ENCODE peak calls at places on chromosomes 4 and X, in six cellular contexts. P, N, O, Y, R and Q are unnamed samples.
A peak's percentile ranks its signal among the peaks of the same experiment; 100 is the strongest.

GRCh38 chrX:75335127-75335458 is 61.2 kb downstream of the UPRT start:
- DNase-seq in N (no peak), O (no peak), Y (no peak), P (no peak), R (no peak), Q (no peak)

GRCh38 chr4:25913056-25913850 is 767 bp upstream of the SMIM20 start:
- DNase-seq in P (peak; percentile 10), R (peak; percentile 9), O (no peak), Y (peak; percentile 51), N (peak; percentile 18), Q (peak; percentile 87)

GRCh38 chrX:27336466-27337091 is 126.6 kb downstream of the PPP4R3C start:
- DNase-seq in Y (peak; percentile 53), O (no peak), R (peak; percentile 8), P (peak; percentile 15), N (no peak), Q (peak; percentile 40)

GRCh38 chr4:83112678-83113428 is 1.7 kb downstream of the PLAC8 start:
- DNase-seq in O (no peak), P (peak; percentile 45), R (peak; percentile 16), N (peak; percentile 15), Y (peak; percentile 33), Q (no peak)

GRCh38 chrX:140507223-140507981 is 2.5 kb upstream of the SOX3 start:
- DNase-seq in R (no peak), O (no peak), P (no peak), Y (no peak), N (no peak), Q (peak; percentile 44)

GRCh38 chrX:138756234-138756633 is 44.7 kb upstream of the FGF13 start:
- DNase-seq in P (peak; percentile 2), Y (peak; percentile 67), R (no peak), N (no peak), O (no peak), Q (peak; percentile 73)

GRCh38 chr4:156773648-156774357 is 197.8 kb downstream of the PDGFC start:
- DNase-seq in Y (no peak), N (no peak), P (peak; percentile 54), O (no peak), R (no peak), Q (no peak)

GRCh38 chrX:13876652-13877051 is 59.8 kb upstream of the GPM6B start:
- DNase-seq in P (peak; percentile 68), R (no peak), N (no peak), Y (no peak), O (no peak), Q (no peak)

GRCh38 chr4:76195326-76195725 is 18.3 kb downstream of the SCARB2 start:
- DNase-seq in P (no peak), Y (no peak), R (no peak), N (no peak), O (no peak), Q (no peak)

GRCh38 chr4:5050520-5050955 is 742 bp upstream of the STK32B start:
- DNase-seq in R (no peak), Y (peak; percentile 91), O (peak; percentile 41), N (no peak), P (peak; percentile 60), Q (peak; percentile 91)

GRCh38 chr4:81930506-81931238 is 443.1 kb downstream of the HNRNPD start:
- DNase-seq in N (no peak), P (no peak), Y (no peak), O (no peak), R (no peak), Q (no peak)

GRCh38 chr4:110361921-110362320 is 114.0 kb upstream of the ENPEP start:
- DNase-seq in O (no peak), N (no peak), P (peak; percentile 96), Y (no peak), R (no peak), Q (no peak)

GRCh38 chrX:7542566-7542965 is 300.4 kb upstream of the VCX start:
- DNase-seq in R (no peak), O (no peak), N (no peak), P (no peak), Y (no peak), Q (no peak)

GRCh38 chr4:10243856-10244255 is 127.3 kb upstream of the WDR1 start:
- DNase-seq in Y (no peak), O (no peak), N (no peak), R (no peak), P (no peak), Q (no peak)

GRCh38 chrX:13360146-13360545 is 40.3 kb upstream of the ATXN3L start:
- DNase-seq in P (no peak), N (no peak), Y (no peak), O (no peak), R (no peak), Q (no peak)

GRCh38 chr4:90572996-90573395 is 445.8 kb downstream of the CCSER1 start:
- DNase-seq in O (no peak), Y (no peak), P (no peak), N (no peak), R (no peak), Q (no peak)

GRCh38 chr4:53987761-53988171 is 76.6 kb downstream of the CHIC2 start:
- DNase-seq in P (peak; percentile 61), O (peak; percentile 38), Y (no peak), N (no peak), R (no peak), Q (no peak)

GRCh38 chr4:2449511-2450392 is 19.2 kb upstream of the RNF4 start:
- DNase-seq in O (no peak), Y (no peak), P (no peak), R (no peak), N (no peak), Q (no peak)

GRCh38 chrX:68830486-68831404 is 1.9 kb downstream of the EFNB1 start:
- DNase-seq in N (no peak), Y (no peak), R (no peak), P (no peak), O (no peak), Q (no peak)

GRCh38 chr4:100778431-100778830 is 260.6 kb upstream of the EMCN start:
- DNase-seq in P (no peak), R (no peak), N (no peak), O (no peak), Y (no peak), Q (no peak)

GRCh38 chr4:94519925-94520789 is 68.4 kb downstream of the PDLIM5 start:
- DNase-seq in R (no peak), N (no peak), Y (no peak), P (no peak), O (no peak), Q (no peak)

GRCh38 chrX:46326161-46326560 is 219.1 kb downstream of the ZNF674 start:
- DNase-seq in P (peak; percentile 12), Y (peak; percentile 31), R (no peak), N (no peak), O (no peak), Q (no peak)

GRCh38 chr4:146981651-146982050 is 36.0 kb upstream of the TTC29 start:
- DNase-seq in Y (no peak), N (no peak), R (no peak), P (peak; percentile 40), O (no peak), Q (peak; percentile 84)

GRCh38 chr4:101178731-101179130 is 168.6 kb downstream of the PPP3CA start:
- DNase-seq in P (peak; percentile 23), N (no peak), R (no peak), O (no peak), Y (no peak), Q (no peak)

GRCh38 chrX:96756491-96756890 is 71.8 kb downstream of the DIAPH2 start:
- DNase-seq in P (no peak), Y (no peak), R (no peak), O (no peak), N (no peak), Q (no peak)

GRCh38 chrX:96752776-96753175 is 68.1 kb downstream of the DIAPH2 start:
- DNase-seq in R (no peak), Y (no peak), O (no peak), P (no peak), N (no peak), Q (no peak)

GRCh38 chrX:96753230-96753629 is 68.6 kb downstream of the DIAPH2 start:
- DNase-seq in N (no peak), P (no peak), Y (no peak), R (no peak), O (no peak), Q (no peak)
- TF ChIP-seq CTCF in N (no peak), P (no peak), Y (no peak), R (no peak), O (no peak), Q (no peak)

GRCh38 chr4:62161446-62161845 is 961.3 kb downstream of the ADGRL3 start:
- DNase-seq in O (no peak), N (no peak), Y (no peak), R (no peak), P (no peak), Q (no peak)

GRCh38 chr4:62159306-62159705 is 959.2 kb downstream of the ADGRL3 start:
- DNase-seq in O (no peak), P (no peak), Y (no peak), R (no peak), N (no peak), Q (no peak)

GRCh38 chr4:62159876-62160275 is 959.8 kb downstream of the ADGRL3 start:
- DNase-seq in P (no peak), N (no peak), O (no peak), Y (no peak), R (no peak), Q (no peak)

GRCh38 chr4:62162606-62163005 is 962.5 kb downstream of the ADGRL3 start:
- DNase-seq in P (no peak), R (no peak), O (no peak), Y (peak; percentile 51), N (no peak), Q (no peak)
- TF ChIP-seq CTCF in P (no peak), R (no peak), O (no peak), Y (peak; percentile 49), N (no peak), Q (no peak)

GRCh38 chrX:112113460-112113859 is 30.9 kb upstream of the TRPC5 start:
- DNase-seq in P (no peak), O (no peak), R (no peak), Y (no peak), N (no peak), Q (no peak)
- TF ChIP-seq CTCF in P (no peak), O (no peak), R (no peak), Y (no peak), N (no peak), Q (no peak)

GRCh38 chrX:9339603-9340569 is 125.0 kb upstream of the TBL1X start:
- DNase-seq in O (no peak), R (peak; percentile 47), P (no peak), Y (no peak), N (no peak), Q (no peak)

GRCh38 chrX:9343971-9344370 is 120.9 kb upstream of the TBL1X start:
- DNase-seq in O (no peak), Y (no peak), P (no peak), R (no peak), N (no peak), Q (no peak)

GRCh38 chrX:9342581-9343051 is 122.2 kb upstream of the TBL1X start:
- DNase-seq in P (peak; percentile 69), R (peak; percentile 48), Y (peak; percentile 84), N (no peak), O (no peak), Q (peak; percentile 85)

GRCh38 chrX:9340619-9341304 is 124.1 kb upstream of the TBL1X start:
- DNase-seq in N (no peak), Y (peak; percentile 27), R (peak; percentile 41), O (no peak), P (no peak), Q (peak; percentile 27)

GRCh38 chrX:9341305-9342201 is 123.3 kb upstream of the TBL1X start:
- DNase-seq in O (no peak), Y (peak; percentile 50), N (no peak), P (no peak), R (peak; percentile 51), Q (peak; percentile 47)
- TF ChIP-seq CTCF in O (no peak), Y (no peak), N (no peak), P (no peak), R (no peak), Q (no peak)